ENCODE peak calls at places on chromosomes 13 and 19, in eight cellular contexts. Y is lung; M is activated CD4-positive, CD25-positive, alpha-beta regulatory T cell treated with anti-CD3 and anti-CD28 coated beads, Interleukin-2, amount 50 U/mL, for 16 hours; E is retinal pigment epithelial cell; R is germinal center; I is BE2C; H is NCI-H1105 treated with DMSO at 0.1 percent for 48 hours; Z is ELR. V is an unnamed sample.

GRCh38 chr13:38542601-38543000 is 144.3 kb upstream of the FREM2 start:
- DNase-seq in Y (no peak), M (no peak), E (peak), R (no peak), I (no peak), H (no peak), Z (peak), V (no peak)

GRCh38 chr19:3159565-3159964 is 19.0 kb upstream of the S1PR4 start:
- DNase-seq in Y (no peak), M (no peak), E (no peak), R (no peak), I (no peak), H (no peak), Z (no peak), V (no peak)

GRCh38 chr13:42478531-42479156 is 95.3 kb upstream of the TNFSF11 start:
- DNase-seq in Y (no peak), M (no peak), E (no peak), R (no peak), I (no peak), H (no peak), Z (peak), V (no peak)

GRCh38 chr13:110332750-110333149 is 25.7 kb downstream of the COL4A2 start:
- DNase-seq in Y (no peak), M (no peak), E (no peak), R (no peak), I (no peak), H (no peak), Z (no peak), V (no peak)

GRCh38 chr19:27972291-27973040 is 1240.5 kb downstream of the UQCRFS1 start:
- DNase-seq in Y (no peak), M (no peak), E (peak), R (no peak), I (no peak), H (no peak), Z (peak), V (no peak)

GRCh38 chr13:31207630-31208549 is 8.1 kb downstream of the B3GLCT start:
- DNase-seq in Y (no peak), M (no peak), E (no peak), R (no peak), I (no peak), H (peak), Z (no peak), V (peak)

GRCh38 chr13:50598338-50598737 is 245.2 kb downstream of the DLEU7 start:
- DNase-seq in Y (no peak), M (no peak), E (peak), R (no peak), I (no peak), H (no peak), Z (no peak), V (peak)

GRCh38 chr13:105518086-105518485 is 1017.4 kb downstream of the EFNB2 start:
- DNase-seq in Y (no peak), M (no peak), E (no peak), R (no peak), I (no peak), H (no peak), Z (peak), V (no peak)

GRCh38 chr19:31979362-31979761 is 366.0 kb upstream of the ZNF507 start:
- DNase-seq in Y (no peak), M (no peak), E (no peak), R (no peak), I (no peak), H (no peak), Z (no peak), V (no peak)

GRCh38 chr19:18208098-18208951 is 4.5 kb upstream of the RAB3A start:
- DNase-seq in Y (no peak), M (peak), E (no peak), R (peak), I (peak), H (no peak), Z (peak), V (peak)

GRCh38 chr19:47511681-47512080 is 3.2 kb downstream of the NAPA start:
- DNase-seq in Y (no peak), M (no peak), E (no peak), R (no peak), I (no peak), H (no peak), Z (no peak), V (peak)

GRCh38 chr13:113066142-113066455 is 39.5 kb upstream of the F7 start:
- DNase-seq in Y (no peak), M (no peak), E (no peak), R (no peak), I (no peak), H (no peak), Z (no peak), V (no peak)

GRCh38 chr19:41929536-41930071 is 1.4 kb upstream of the ERFL start:
- DNase-seq in Y (no peak), M (no peak), E (no peak), R (no peak), I (no peak), H (no peak), Z (no peak), V (no peak)

GRCh38 chr19:55109527-55110291 is 7.7 kb downstream of the PPP1R12C start:
- DNase-seq in Y (no peak), M (no peak), E (no peak), R (no peak), I (no peak), H (no peak), Z (no peak), V (no peak)

GRCh38 chr19:48381178-48381950 is 10.0 kb downstream of the KDELR1 start:
- DNase-seq in Y (no peak), M (no peak), E (no peak), R (no peak), I (no peak), H (no peak), Z (no peak), V (no peak)

GRCh38 chr19:41668315-41668714 is 19.8 kb downstream of the CEACAM7 start:
- DNase-seq in Y (no peak), M (no peak), E (no peak), R (no peak), I (no peak), H (no peak), Z (no peak), V (no peak)

GRCh38 chr13:113653264-113654174 is 4.5 kb downstream of the ATP4B start:
- DNase-seq in Y (no peak), M (no peak), E (no peak), R (no peak), I (peak), H (peak), Z (no peak), V (peak)

GRCh38 chr13:78420814-78421213 is 182.5 kb downstream of the POU4F1 start:
- DNase-seq in Y (no peak), M (no peak), E (no peak), R (no peak), I (no peak), H (no peak), Z (no peak), V (no peak)

GRCh38 chr19:57830071-57830602 is at the start of gene ZNF587B:
- DNase-seq in Y (peak), M (no peak), E (peak), R (no peak), I (peak), H (peak), Z (peak), V (peak)

GRCh38 chr19:38386968-38387549 is 775 bp downstream of the GGN start:
- DNase-seq in Y (no peak), M (no peak), E (no peak), R (peak), I (no peak), H (no peak), Z (no peak), V (no peak)

GRCh38 chr19:39372941-39373340 is 18.0 kb downstream of the PAF1 start:
- DNase-seq in Y (no peak), M (no peak), E (no peak), R (no peak), I (no peak), H (no peak), Z (no peak), V (no peak)

GRCh38 chr19:37931941-37932655 is 25.1 kb downstream of the SIPA1L3 start:
- DNase-seq in Y (peak), M (no peak), E (peak), R (peak), I (no peak), H (peak), Z (peak), V (peak)

GRCh38 chr13:86185107-86185506 is 385.9 kb upstream of the SLITRK6 start:
- DNase-seq in Y (no peak), M (no peak), E (no peak), R (no peak), I (no peak), H (no peak), Z (no peak), V (no peak)

GRCh38 chr13:33110386-33110712 is 94.1 kb downstream of the KL start:
- DNase-seq in Y (no peak), M (no peak), E (no peak), R (peak), I (no peak), H (no peak), Z (no peak), V (no peak)

GRCh38 chr19:1767464-1767933 is 14.2 kb downstream of the ONECUT3 start:
- DNase-seq in Y (peak), M (peak), E (no peak), R (peak), I (peak), H (peak), Z (peak), V (peak)

GRCh38 chr13:88031980-88032562 is 360.9 kb downstream of the SLITRK5 start:
- DNase-seq in Y (no peak), M (no peak), E (no peak), R (no peak), I (no peak), H (no peak), Z (peak), V (no peak)

GRCh38 chr13:105333416-105333815 is 1202.0 kb downstream of the EFNB2 start:
- DNase-seq in Y (no peak), M (no peak), E (no peak), R (no peak), I (no peak), H (no peak), Z (peak), V (no peak)

GRCh38 chr13:25171517-25172302 is at the start of gene AMER2:
- DNase-seq in Y (no peak), M (no peak), E (peak), R (no peak), I (peak), H (peak), Z (no peak), V (peak)

GRCh38 chr13:110017379-110017778 is 231.0 kb upstream of the IRS2 start:
- DNase-seq in Y (no peak), M (no peak), E (peak), R (no peak), I (no peak), H (no peak), Z (peak), V (no peak)

GRCh38 chr19:17358395-17358794 is 18.7 kb downstream of the PLVAP start:
- DNase-seq in Y (no peak), M (no peak), E (no peak), R (no peak), I (no peak), H (no peak), Z (peak), V (no peak)

GRCh38 chr19:18386543-18387251 is 739 bp downstream of the GDF15 start:
- DNase-seq in Y (no peak), M (no peak), E (no peak), R (no peak), I (no peak), H (no peak), Z (no peak), V (no peak)

GRCh38 chr13:49980266-49980665 is 16.6 kb upstream of the TRIM13 start:
- DNase-seq in Y (no peak), M (no peak), E (no peak), R (no peak), I (no peak), H (no peak), Z (no peak), V (no peak)

GRCh38 chr13:77692746-77693448 is 4.6 kb upstream of the SLAIN1 start:
- DNase-seq in Y (no peak), M (no peak), E (no peak), R (no peak), I (no peak), H (no peak), Z (no peak), V (no peak)

GRCh38 chr19:3626473-3627350 is at the start of gene CACTIN:
- DNase-seq in Y (peak), M (peak), E (peak), R (peak), I (peak), H (peak), Z (peak), V (peak)

V was measured in WERI-Rb-1.